ENCODE peak calls at places on chromosomes 13 and 19, in four cellular contexts. M is cardiac fibroblast, B is astrocyte of the cerebellum, A is AG10803. V is an unnamed sample.

GRCh38 chr13:78826936-78827335 is 168.0 kb upstream of the OBI1 start:
- DNase-seq in M (no peak), A (no peak), B (no peak), V (no peak)

GRCh38 chr13:73715114-73715909 is 418.9 kb downstream of the KLF12 start:
- DNase-seq in B (no peak), A (no peak), M (no peak), V (no peak)

GRCh38 chr13:33236021-33236420 is 49.5 kb downstream of the STARD13 start:
- DNase-seq in A (peak), M (peak), B (no peak), V (no peak)

GRCh38 chr13:33353210-33353609 is 67.7 kb upstream of the STARD13 start:
- DNase-seq in B (no peak), A (no peak), M (no peak), V (no peak)

GRCh38 chr13:113369189-113369588 is 5.3 kb upstream of the GRTP1 start:
- DNase-seq in B (no peak), M (no peak), A (no peak), V (no peak)

GRCh38 chr19:39765091-39766076 is 13.3 kb upstream of the LEUTX start:
- DNase-seq in B (peak), A (peak), M (peak), V (peak)

GRCh38 chr19:35909684-35910035 is 1.6 kb upstream of the TYROBP start:
- DNase-seq in A (no peak), M (no peak), B (no peak), V (no peak)

GRCh38 chr19:52638601-52639000 is 446 bp upstream of the ZNF83 start:
- DNase-seq in A (peak), B (no peak), M (no peak), V (no peak)

GRCh38 chr13:59452189-59452588 is 711.5 kb downstream of the DIAPH3 start:
- DNase-seq in M (no peak), A (no peak), B (no peak), V (peak)

GRCh38 chr19:33194527-33194883 is 375 bp downstream of the LRP3 start:
- DNase-seq in A (no peak), B (no peak), M (no peak), V (peak)

GRCh38 chr13:110438211-110438610 is 123.3 kb downstream of the RAB20 start:
- DNase-seq in B (no peak), A (no peak), M (no peak), V (no peak)

GRCh38 chr13:30388401-30389283 is 33.7 kb upstream of the UBE2L5 start:
- DNase-seq in M (peak), B (no peak), A (peak), V (no peak)

GRCh38 chr13:51590966-51591627 is 6.8 kb downstream of the WDFY2 start:
- DNase-seq in A (peak), B (no peak), M (peak), V (peak)

GRCh38 chr19:45023048-45023447 is 15.8 kb upstream of the CLASRP start:
- DNase-seq in A (no peak), B (no peak), M (no peak), V (peak)

GRCh38 chr19:53808710-53809125 is 15.4 kb downstream of the NLRP12 start:
- DNase-seq in B (peak), A (peak), M (peak), V (peak)

GRCh38 chr13:42002066-42002465 is 41.2 kb upstream of the VWA8 start:
- DNase-seq in A (no peak), M (no peak), B (no peak), V (no peak)

GRCh38 chr13:64332048-64332447 is 2898.1 kb downstream of the PCDH9 start:
- DNase-seq in M (no peak), A (no peak), B (no peak), V (no peak)

GRCh38 chr19:49712397-49712859 is 21.5 kb downstream of the CPT1C start:
- DNase-seq in B (no peak), A (peak), M (peak), V (peak)

GRCh38 chr13:50529154-50529882 is 314.2 kb downstream of the DLEU7 start:
- DNase-seq in B (peak), M (peak), A (peak), V (peak)

GRCh38 chr19:51821921-51822716 is 27.2 kb downstream of the FPR3 start:
- DNase-seq in M (peak), B (no peak), A (peak), V (no peak)

GRCh38 chr13:28574617-28575142 is 79.8 kb upstream of the FLT1 start:
- DNase-seq in B (peak), M (peak), A (peak), V (peak)

GRCh38 chr13:24982333-24982999 is 113.5 kb upstream of the PABPC3 start:
- DNase-seq in A (no peak), B (no peak), M (no peak), V (no peak)

GRCh38 chr13:103102482-103102881 is 36.3 kb upstream of the SLC10A2 start:
- DNase-seq in A (no peak), B (no peak), M (no peak), V (no peak)

GRCh38 chr19:50387868-50388245 is 3.7 kb downstream of the POLD1 start:
- DNase-seq in M (no peak), A (no peak), B (no peak), V (no peak)

GRCh38 chr19:55340784-55341147 is 1.1 kb downstream of the KMT5C start:
- DNase-seq in A (no peak), B (no peak), M (no peak), V (peak)

GRCh38 chr19:4647676-4648644 is 8.6 kb downstream of the TNFAIP8L1 start:
- DNase-seq in B (no peak), M (peak), A (no peak), V (no peak)

GRCh38 chr13:100089633-100090032 is 740 bp downstream of the PCCA start:
- DNase-seq in M (no peak), B (no peak), A (no peak), V (no peak)

GRCh38 chr19:14300281-14300680 is 81.0 kb upstream of the ADGRE5 start:
- DNase-seq in M (no peak), B (no peak), A (no peak), V (no peak)

GRCh38 chr13:42740753-42741152 is 40.6 kb upstream of the FAM216B start:
- DNase-seq in A (no peak), B (no peak), M (peak), V (peak)

GRCh38 chr13:46575321-46575721 is 22.4 kb downstream of the LRCH1 start:
- DNase-seq in B (no peak), A (peak), M (peak), V (no peak)

GRCh38 chr13:45178349-45179142 is 22.3 kb downstream of the KCTD4 start:
- DNase-seq in B (peak), A (peak), M (peak), V (no peak)

GRCh38 chr19:14674764-14675163 is at the start of gene ADGRE3:
- DNase-seq in B (no peak), A (no peak), M (no peak), V (no peak)

GRCh38 chr19:5955638-5955935 is 22.4 kb downstream of the RANBP3 start:
- DNase-seq in B (peak), A (peak), M (no peak), V (no peak)

GRCh38 chr19:10505583-10506229 is 2.5 kb upstream of the KEAP1 start:
- DNase-seq in B (peak), M (peak), A (peak), V (peak)

GRCh38 chr19:37975596-37976515 is 68.8 kb downstream of the SIPA1L3 start:
- DNase-seq in M (no peak), B (no peak), A (no peak), V (no peak)
- H3K4me3 ChIP-seq in M (no peak), B (no peak), A (no peak), V (no peak)

DNA sequence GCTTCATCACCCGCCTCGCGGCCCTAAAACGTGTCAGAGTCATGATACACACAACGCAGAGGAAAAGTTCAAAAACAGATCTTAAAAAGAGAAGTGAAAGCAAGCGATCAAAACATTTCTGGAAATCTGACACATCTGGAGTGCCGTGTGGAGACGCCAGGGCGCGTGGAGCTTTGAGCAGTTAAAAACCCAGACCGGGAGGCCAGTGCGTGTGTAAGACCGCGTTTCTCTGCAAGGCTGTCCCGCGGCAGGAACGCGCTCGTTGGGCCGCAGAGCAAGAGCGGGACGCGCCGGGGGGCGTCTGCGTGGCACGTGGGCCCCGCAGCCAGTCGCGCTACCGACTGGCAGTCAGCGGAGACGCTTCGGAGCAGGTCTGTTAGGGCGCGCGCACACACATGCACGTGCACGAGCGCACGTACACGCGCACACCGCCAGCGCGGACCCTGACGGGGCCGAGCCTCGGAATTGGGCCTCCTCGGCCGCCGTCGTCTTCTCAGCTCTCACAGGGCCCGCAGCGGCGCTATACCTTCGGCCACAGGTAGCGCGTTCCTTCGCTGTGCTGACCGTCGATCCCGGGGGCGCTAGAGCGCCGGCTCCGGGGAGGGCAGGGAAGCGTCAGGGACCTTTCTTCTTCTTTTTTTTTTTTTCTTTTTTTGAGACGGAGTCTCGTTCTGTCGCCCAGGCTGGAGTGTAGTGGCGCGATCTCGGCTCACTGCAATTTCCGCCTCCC is 35.8 kb downstream of the RNF6 start:
- DNase-seq in A (peak), M (peak), B (peak), V (peak)
- TF ChIP-seq CTCF in A (peak), M (peak), B (peak), V (peak)

DNA sequence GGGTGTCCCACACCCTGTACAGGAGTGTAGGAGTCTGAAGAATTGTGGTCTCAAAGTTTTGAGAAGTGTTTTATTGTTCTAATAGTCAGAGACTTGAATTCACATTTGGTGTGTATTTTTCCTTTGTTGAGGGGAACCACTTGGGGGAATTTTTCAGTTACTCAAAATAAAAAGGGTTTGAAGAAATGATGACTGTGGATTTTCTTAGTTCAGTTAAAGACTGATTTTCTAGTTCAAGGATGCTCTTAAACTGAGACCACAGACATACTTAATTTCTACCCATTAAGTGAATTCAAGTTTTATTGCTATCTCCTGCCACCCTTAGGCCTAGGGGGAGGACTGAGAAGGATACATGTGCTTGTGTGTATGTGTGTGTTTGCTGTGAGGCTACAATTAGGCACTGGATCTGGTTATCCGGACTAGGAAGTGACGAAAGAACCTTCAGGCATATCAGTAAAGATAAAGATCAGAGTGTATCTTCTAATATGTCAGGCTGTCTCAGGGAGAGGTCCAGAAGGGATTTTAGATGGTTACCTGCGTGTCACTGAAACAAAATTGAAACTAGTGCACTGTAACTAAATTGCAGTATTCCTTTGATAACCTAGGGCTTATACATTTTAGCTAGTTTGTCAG is 234.9 kb upstream of the DACH1 start:
- DNase-seq in M (no peak), B (no peak), A (no peak), V (no peak)
- H3K4me3 ChIP-seq in M (no peak), B (no peak), A (no peak), V (no peak)

GRCh38 chr19:21505459-21506393 is at the start of gene ZNF429:
- DNase-seq in M (peak), B (peak), A (peak), V (peak)
- TF ChIP-seq CTCF in M (peak), B (no peak), A (peak), V (no peak)

GRCh38 chr19:1213391-1214286 is 8.1 kb downstream of the STK11 start:
- DNase-seq in A (peak), M (peak), B (no peak), V (peak)
- H3K4me3 ChIP-seq in A (no peak), M (no peak), B (no peak), V (peak)